ENCODE peak calls at places on chromosomes 12 and 14, in six cellular contexts. U is Jurkat, Clone E6-1; V is T-helper 17 cell; S is activated naive CD4-positive, alpha-beta T cell treated with anti-CD3 and anti-CD28 coated beads, Interleukin-2, amount 10 ng/mL, durations not matched to agents 7 days and 5 days; E is thyroid gland; C is HFFc6. Z is an unnamed sample.

GRCh38 chr12:114955414-114956014 is 271.5 kb upstream of the TBX3 start:
- DNase-seq in U (no peak), V (no peak), S (no peak), E (no peak), C (no peak), Z (no peak)

GRCh38 chr12:100927825-100928224 is 133.2 kb downstream of the ANO4 start:
- DNase-seq in U (no peak), V (no peak), S (no peak), E (no peak), C (peak; percentile 44), Z (no peak)

GRCh38 chr12:123960856-123961255 is 11.8 kb downstream of the CCDC92 start:
- DNase-seq in U (no peak), V (no peak), S (no peak), E (no peak), C (no peak), Z (no peak)

GRCh38 chr12:12081836-12082497 is 11.2 kb downstream of the BCL2L14 start:
- DNase-seq in U (peak; percentile 23), V (no peak), S (no peak), E (no peak), C (peak; percentile 51), Z (peak; percentile 70)

GRCh38 chr12:92365333-92365732 is 219.7 kb upstream of the BTG1 start:
- DNase-seq in U (no peak), V (no peak), S (no peak), E (no peak), C (no peak), Z (peak; percentile 54)

GRCh38 chr14:54686219-54686870 is 119.4 kb downstream of the SAMD4A start:
- DNase-seq in U (no peak), V (no peak), S (no peak), E (no peak), C (peak; percentile 87), Z (no peak)

GRCh38 chr12:28563286-28563685 is 373.0 kb downstream of the CCDC91 start:
- DNase-seq in U (no peak), V (no peak), S (no peak), E (no peak), C (no peak), Z (no peak)

GRCh38 chr12:4849946-4850345 is 59.8 kb upstream of the KCNA1 start:
- DNase-seq in U (no peak), V (no peak), S (no peak), E (no peak), C (no peak), Z (no peak)

GRCh38 chr12:53959314-53959713 is 4.6 kb downstream of the HOXC12 start:
- DNase-seq in U (no peak), V (no peak), S (no peak), E (no peak), C (no peak), Z (no peak)

GRCh38 chr14:93007225-93007997 is 84.5 kb downstream of the CHGA start:
- DNase-seq in U (no peak), V (no peak), S (no peak), E (no peak), C (peak; percentile 77), Z (no peak)

GRCh38 chr12:49798248-49798647 is 30.0 kb downstream of the NCKAP5L start:
- DNase-seq in U (no peak), V (no peak), S (no peak), E (no peak), C (no peak), Z (no peak)

GRCh38 chr12:19978193-19978592 is 390.1 kb upstream of the PDE3A start:
- DNase-seq in U (no peak), V (no peak), S (no peak), E (no peak), C (peak; percentile 1), Z (no peak)

GRCh38 chr12:46554461-46554860 is 181.9 kb upstream of the SLC38A2 start:
- DNase-seq in U (no peak), V (no peak), S (no peak), E (no peak), C (no peak), Z (no peak)

GRCh38 chr12:120481022-120481767 is 11.6 kb upstream of the SRSF9 start:
- DNase-seq in U (peak; percentile 67), V (no peak), S (no peak), E (no peak), C (no peak), Z (no peak)

GRCh38 chr12:4271433-4272013 is 2.0 kb upstream of the CCND2 start:
- DNase-seq in U (no peak), V (no peak), S (no peak), E (no peak), C (no peak), Z (no peak)

GRCh38 chr14:95711476-95712176 is 2.3 kb downstream of the TCL1A start:
- DNase-seq in U (no peak), V (no peak), S (no peak), E (no peak), C (no peak), Z (no peak)

GRCh38 chr14:76855066-76855465 is 28.9 kb downstream of the LRRC74A start:
- DNase-seq in U (no peak), V (no peak), S (no peak), E (no peak), C (no peak), Z (no peak)

GRCh38 chr12:123118397-123118945 is 32.4 kb downstream of the PITPNM2 start:
- DNase-seq in U (no peak), V (no peak), S (no peak), E (no peak), C (peak; percentile 18), Z (peak; percentile 73)

GRCh38 chr14:94673071-94673470 is 60.9 kb downstream of the SERPINA3 start:
- DNase-seq in U (no peak), V (no peak), S (no peak), E (no peak), C (no peak), Z (no peak)

GRCh38 chr14:20327005-20327869 is 5.8 kb downstream of the CCNB1IP1 start:
- DNase-seq in U (peak; percentile 67), V (no peak), S (no peak), E (no peak), C (peak; percentile 73), Z (peak; percentile 31)

GRCh38 chr12:64611430-64612286 is 1.4 kb downstream of the RASSF3 start:
- DNase-seq in U (no peak), V (no peak), S (peak; percentile 61), E (peak; percentile 35), C (peak; percentile 16), Z (peak; percentile 33)

GRCh38 chr12:124906606-124907261 is 7.7 kb downstream of the UBC start:
- DNase-seq in U (peak; percentile 94), V (peak; percentile 66), S (peak; percentile 94), E (peak; percentile 93), C (peak; percentile 91), Z (no peak)

GRCh38 chr14:103140316-103141109 is 17.3 kb downstream of the TNFAIP2 start:
- DNase-seq in U (peak; percentile 24), V (no peak), S (no peak), E (peak; percentile 80), C (no peak), Z (peak; percentile 98)

GRCh38 chr14:90674043-90674670 is 142.1 kb downstream of the TTC7B start:
- DNase-seq in U (no peak), V (no peak), S (no peak), E (no peak), C (no peak), Z (no peak)

GRCh38 chr12:93366427-93366826 is 11.3 kb upstream of the NUDT4 start:
- DNase-seq in U (peak; percentile 54), V (no peak), S (no peak), E (no peak), C (no peak), Z (no peak)

GRCh38 chr12:131869871-131870418 is 24.5 kb upstream of the ULK1 start:
- DNase-seq in U (no peak), V (no peak), S (no peak), E (no peak), C (peak; percentile 81), Z (no peak)

GRCh38 chr14:68794856-68795601 is 2.2 kb upstream of the ZFP36L1 start:
- DNase-seq in U (no peak), V (peak; percentile 34), S (peak; percentile 56), E (peak; percentile 57), C (peak; percentile 87), Z (peak; percentile 53)

GRCh38 chr12:53045646-53046045 is 4.2 kb upstream of the TNS2 start:
- DNase-seq in U (no peak), V (no peak), S (no peak), E (no peak), C (no peak), Z (no peak)

GRCh38 chr12:94305293-94305957 is 154.2 kb downstream of the CEP83 start:
- DNase-seq in U (no peak), V (no peak), S (peak; percentile 67), E (no peak), C (peak; percentile 13), Z (peak; percentile 53)

GRCh38 chr12:32369202-32369601 is 30.2 kb upstream of the FGD4 start:
- DNase-seq in U (no peak), V (no peak), S (no peak), E (no peak), C (no peak), Z (no peak)

GRCh38 chr12:53061404-53062010 is 11.6 kb downstream of the TNS2 start:
- DNase-seq in U (no peak), V (no peak), S (no peak), E (peak; percentile 85), C (no peak), Z (peak; percentile 86)

GRCh38 chr12:4025420-4026358 is 152.5 kb upstream of the PARP11 start:
- DNase-seq in U (no peak), V (no peak), S (no peak), E (no peak), C (no peak), Z (no peak)

GRCh38 chr12:110931315-110931728 is 10.9 kb upstream of the MYL2 start:
- DNase-seq in U (no peak), V (no peak), S (no peak), E (no peak), C (no peak), Z (no peak)

GRCh38 chr14:99779751-99780150 is 13.5 kb upstream of the EML1 start:
- DNase-seq in U (no peak), V (no peak), S (no peak), E (no peak), C (peak; percentile 87), Z (no peak)

GRCh38 chr14:96762650-96763049 is 34.5 kb upstream of the VRK1 start:
- DNase-seq in U (peak; percentile 76), V (no peak), S (peak; percentile 23), E (no peak), C (peak; percentile 42), Z (peak; percentile 70)

GRCh38 chr14:68633131-68633991 is 159.5 kb downstream of the ZFP36L1 start:
- DNase-seq in U (no peak), V (no peak), S (no peak), E (peak; percentile 59), C (no peak), Z (no peak)

GRCh38 chr12:31235868-31236395 is 90.0 kb downstream of the SINHCAF start:
- DNase-seq in U (no peak), V (no peak), S (no peak), E (no peak), C (no peak), Z (no peak)

GRCh38 chr14:103137721-103138482 is 14.6 kb downstream of the TNFAIP2 start:
- DNase-seq in U (no peak), V (no peak), S (no peak), E (no peak), C (no peak), Z (no peak)

GRCh38 chr12:1767407-1768090 is 52.8 kb upstream of the LRTM2 start:
- DNase-seq in U (no peak), V (no peak), S (no peak), E (no peak), C (no peak), Z (no peak)

Z was measured in NCI-H1417.